ENCODE peak calls at places on chromosomes 11 and 22, in five cellular contexts. L is ELR, B is NCI-H1092, A is BE2C, M is activated T-cell treated with anti-CD3 and anti-CD28 coated beads for 1 hour. R is an unnamed sample.
A peak's percentile ranks its signal among the peaks of the same experiment; 100 is the strongest.

GRCh38 chr22:23063539-23064380 is 6.6 kb upstream of the GNAZ start:
- DNase-seq in L (no peak), B (no peak), A (peak; percentile 3), M (no peak), R (no peak)

GRCh38 chr11:71418643-71419042 is 29.6 kb downstream of the DHCR7 start:
- DNase-seq in L (no peak), B (no peak), A (no peak), M (no peak), R (no peak)

GRCh38 chr22:20298110-20298802 is 21.6 kb downstream of the DGCR6L start:
- DNase-seq in L (no peak), B (no peak), A (no peak), M (no peak), R (no peak)

GRCh38 chr11:68362801-68363379 is 50.5 kb downstream of the LRP5 start:
- DNase-seq in L (no peak), B (no peak), A (no peak), M (no peak), R (no peak)

GRCh38 chr11:9095421-9095820 is 4.0 kb upstream of the SCUBE2 start:
- DNase-seq in L (no peak), B (no peak), A (no peak), M (no peak), R (no peak)

GRCh38 chr11:62544521-62545436 is 1.8 kb downstream of the AHNAK start:
- DNase-seq in L (peak; percentile 58), B (no peak), A (no peak), M (no peak), R (no peak)

GRCh38 chr11:102120006-102120405 is 9.8 kb downstream of the YAP1 start:
- DNase-seq in L (peak; percentile 42), B (no peak), A (no peak), M (no peak), R (no peak)

GRCh38 chr11:95456704-95457491 is 225.9 kb upstream of the SESN3 start:
- DNase-seq in L (peak; percentile 20), B (no peak), A (no peak), M (no peak), R (peak; percentile 56)

GRCh38 chr11:93652161-93652597 is 9.3 kb upstream of the CEP295 start:
- DNase-seq in L (peak; percentile 61), B (peak; percentile 53), A (peak; percentile 36), M (peak; percentile 11), R (peak; percentile 49)

GRCh38 chr11:70477607-70478006 is 79.3 kb downstream of the CTTN start:
- DNase-seq in L (no peak), B (peak; percentile 34), A (peak; percentile 35), M (no peak), R (no peak)

GRCh38 chr22:46443850-46444389 is 93.5 kb downstream of the CELSR1 start:
- DNase-seq in L (no peak), B (no peak), A (no peak), M (no peak), R (no peak)

GRCh38 chr11:130166457-130166784 is 6.8 kb downstream of the ST14 start:
- DNase-seq in L (peak; percentile 97), B (no peak), A (peak; percentile 67), M (no peak), R (peak; percentile 96)

GRCh38 chr11:47507016-47507631 is 45.8 kb downstream of the CELF1 start:
- DNase-seq in L (no peak), B (no peak), A (no peak), M (no peak), R (no peak)

GRCh38 chr22:50184541-50185383 is 951 bp upstream of the TRABD start:
- DNase-seq in L (no peak), B (no peak), A (no peak), M (no peak), R (no peak)

GRCh38 chr11:85974126-85974525 is 94.8 kb downstream of the PICALM start:
- DNase-seq in L (no peak), B (no peak), A (no peak), M (no peak), R (no peak)

R was measured in HT1080.